ENCODE peak calls at places on chromosome 15, in six cellular contexts. O is naive thymus-derived CD4-positive, alpha-beta T cell; V is hepatic stellate cell; K is NCI-H524 treated with DMSO at 0.1 percent for 48 hours; L is astrocyte of the spinal cord; I is GM04504. B is an unnamed sample.

GRCh38 chr15:84081391-84082168 is 154.0 kb upstream of the GOLGA6L4 start:
- DNase-seq in K (no peak), V (no peak), I (no peak), L (no peak), O (no peak), B (no peak)

GRCh38 chr15:52282418-52282817 is 13.2 kb downstream of the MYO5C start:
- DNase-seq in L (no peak), I (no peak), V (no peak), O (no peak), K (no peak), B (no peak)

GRCh38 chr15:95840004-95840403 is 490.5 kb upstream of the NR2F2 start:
- DNase-seq in L (peak; percentile 89), I (peak; percentile 8), K (no peak), O (no peak), V (peak; percentile 54), B (no peak)

GRCh38 chr15:76073554-76073953 is 13.8 kb downstream of the TMEM266 start:
- DNase-seq in K (no peak), V (no peak), L (no peak), I (no peak), O (no peak), B (no peak)

GRCh38 chr15:83435202-83435601 is 11.9 kb upstream of the SH3GL3 start:
- DNase-seq in L (peak; percentile 5), V (no peak), O (no peak), K (no peak), I (no peak), B (no peak)

GRCh38 chr15:67024322-67024997 is 40.9 kb upstream of the SMAD3 start:
- DNase-seq in O (no peak), V (peak; percentile 91), K (no peak), L (peak; percentile 95), I (peak; percentile 92), B (no peak)

GRCh38 chr15:43209059-43209824 is 11.6 kb downstream of the EPB42 start:
- DNase-seq in K (no peak), L (no peak), O (no peak), I (no peak), V (peak; percentile 57), B (no peak)

GRCh38 chr15:65408370-65409283 is 14.1 kb downstream of the IGDCC4 start:
- DNase-seq in L (peak; percentile 77), O (no peak), K (no peak), I (no peak), V (no peak), B (no peak)

GRCh38 chr15:70268698-70269251 is 171.1 kb upstream of the TLE3 start:
- DNase-seq in V (no peak), L (no peak), K (no peak), O (no peak), I (no peak), B (no peak)

GRCh38 chr15:79973445-79974180 is 2.6 kb upstream of the BCL2A1 start:
- DNase-seq in I (no peak), K (no peak), V (no peak), O (no peak), L (no peak), B (no peak)

GRCh38 chr15:48634934-48635333 is 10.6 kb downstream of the FBN1 start:
- DNase-seq in K (no peak), V (no peak), L (peak; percentile 59), I (no peak), O (no peak), B (no peak)

GRCh38 chr15:57323806-57324589 is 52.3 kb upstream of the CGNL1 start:
- DNase-seq in I (no peak), L (peak; percentile 77), K (no peak), O (no peak), V (peak; percentile 32), B (peak; percentile 46)

GRCh38 chr15:71337197-71337845 is 222.1 kb downstream of the THSD4 start:
- DNase-seq in I (no peak), O (no peak), K (no peak), L (no peak), V (no peak), B (no peak)

GRCh38 chr15:35777016-35777415 is 231.1 kb upstream of the DPH6 start:
- DNase-seq in L (no peak), K (peak; percentile 32), I (no peak), V (no peak), O (no peak), B (no peak)

GRCh38 chr15:56758770-56759449 is 25.6 kb upstream of the ZNF280D start:
- DNase-seq in V (peak; percentile 46), K (no peak), I (peak; percentile 34), O (no peak), L (peak; percentile 72), B (no peak)

GRCh38 chr15:55250951-55251350 is 38.7 kb downstream of the RAB27A start:
- DNase-seq in V (no peak), L (no peak), I (no peak), O (peak; percentile 8), K (no peak), B (no peak)

GRCh38 chr15:60006203-60006782 is 2.2 kb downstream of the FOXB1 start:
- DNase-seq in I (no peak), V (no peak), L (no peak), O (peak; percentile 65), K (no peak), B (peak; percentile 61)

GRCh38 chr15:48675436-48675835 is 29.9 kb upstream of the FBN1 start:
- DNase-seq in O (no peak), V (no peak), L (no peak), K (no peak), I (no peak), B (no peak)

GRCh38 chr15:91100561-91101355 is 701 bp downstream of the SV2B start:
- DNase-seq in I (no peak), L (peak; percentile 19), V (no peak), O (no peak), K (peak; percentile 8), B (no peak)

GRCh38 chr15:51853987-51854386 is 24.5 kb downstream of the TMOD3 start:
- DNase-seq in L (no peak), K (no peak), I (peak; percentile 28), V (no peak), O (no peak), B (no peak)

GRCh38 chr15:90838066-90838465 is 30.3 kb upstream of the FURIN start:
- DNase-seq in I (no peak), L (no peak), K (no peak), O (peak; percentile 84), V (no peak), B (peak; percentile 90)

GRCh38 chr15:93173369-93173768 is 84.4 kb upstream of the RGMA start:
- DNase-seq in O (no peak), L (peak; percentile 68), K (peak; percentile 78), I (peak; percentile 0), V (no peak), B (no peak)

GRCh38 chr15:53658827-53659226 is 100.6 kb downstream of the WDR72 start:
- DNase-seq in I (no peak), K (peak; percentile 87), V (no peak), O (no peak), L (peak; percentile 14), B (no peak)

GRCh38 chr15:80259942-80260510 is 8.0 kb upstream of the CTXND1 start:
- DNase-seq in O (no peak), K (no peak), L (no peak), I (no peak), V (no peak), B (no peak)

GRCh38 chr15:44719293-44719999 is 8.1 kb downstream of the B2M start:
- DNase-seq in V (no peak), K (no peak), O (peak; percentile 65), L (peak; percentile 22), I (no peak), B (peak; percentile 51)

GRCh38 chr15:94086360-94086759 is 145.0 kb upstream of the MCTP2 start:
- DNase-seq in V (no peak), L (peak; percentile 53), O (no peak), K (no peak), I (no peak), B (no peak)

GRCh38 chr15:47725924-47726323 is 8.6 kb downstream of the SEMA6D start:
- DNase-seq in V (no peak), O (no peak), K (no peak), I (no peak), L (no peak), B (no peak)

GRCh38 chr15:91535856-91536500 is 317.5 kb upstream of the SLCO3A1 start:
- DNase-seq in L (peak; percentile 64), O (no peak), I (no peak), K (peak; percentile 5), V (no peak), B (no peak)

GRCh38 chr15:85141601-85142185 is 160.0 kb downstream of the PDE8A start:
- DNase-seq in K (no peak), I (no peak), L (peak; percentile 2), V (no peak), O (no peak), B (no peak)

GRCh38 chr15:91942676-91943417 is 89.3 kb downstream of the SLCO3A1 start:
- DNase-seq in L (peak; percentile 73), V (peak; percentile 80), I (peak; percentile 79), K (no peak), O (no peak), B (no peak)

GRCh38 chr15:27671794-27672438 is 427.2 kb downstream of the OCA2 start:
- DNase-seq in O (no peak), I (no peak), V (no peak), K (no peak), L (no peak), B (no peak)